ENCODE peak calls at places on chromosomes 6 and 20, in four cellular contexts. W, N, R and O are unnamed samples.

GRCh38 chr6:32194825-32195651 is 2.6 kb upstream of the GPSM3 start:
- DNase-seq in W (peak), N (no peak), R (peak), O (peak)

GRCh38 chr6:30955367-30956042 is 14.7 kb downstream of the MUCL3 start:
- DNase-seq in W (no peak), N (peak), R (peak), O (peak)

GRCh38 chr20:20931632-20932031 is 174.5 kb downstream of the LINC00237 start:
- DNase-seq in W (no peak), N (no peak), R (no peak), O (no peak)

GRCh38 chr6:63760199-63760598 is 124.6 kb downstream of the PHF3 start:
- DNase-seq in W (no peak), N (no peak), R (no peak), O (no peak)

GRCh38 chr6:22108199-22108598 is 188.6 kb downstream of the PRL start:
- DNase-seq in W (peak), N (peak), R (no peak), O (no peak)

GRCh38 chr20:32965115-32965514 is 39.1 kb downstream of the SUN5 start:
- DNase-seq in W (no peak), N (no peak), R (no peak), O (peak)

GRCh38 chr20:51014797-51015722 is 7.8 kb downstream of the KCNG1 start:
- DNase-seq in W (peak), N (no peak), R (peak), O (peak)

GRCh38 chr6:16851758-16852157 is 90.5 kb upstream of the ATXN1 start:
- DNase-seq in W (no peak), N (no peak), R (no peak), O (no peak)

GRCh38 chr20:42482808-42483207 is 706.9 kb downstream of the PTPRT start:
- DNase-seq in W (no peak), N (no peak), R (no peak), O (no peak)

GRCh38 chr6:48973486-48973885 is 489.6 kb downstream of the MMUT start:
- DNase-seq in W (peak), N (no peak), R (no peak), O (no peak)

GRCh38 chr20:33450867-33451266 is 7.3 kb upstream of the SNTA1 start:
- DNase-seq in W (no peak), N (no peak), R (no peak), O (no peak)

GRCh38 chr6:125753218-125753936 is 3.9 kb downstream of the HEY2 start:
- DNase-seq in W (peak), N (no peak), R (no peak), O (peak)

GRCh38 chr6:99940582-99940981 is 53.4 kb downstream of the MCHR2 start:
- DNase-seq in W (no peak), N (no peak), R (no peak), O (no peak)

GRCh38 chr6:132764370-132764769 is 6.7 kb upstream of the VNN2 start:
- DNase-seq in W (peak), N (peak), R (no peak), O (no peak)

GRCh38 chr6:149756261-149756636 is 6.7 kb downstream of the PCMT1 start:
- DNase-seq in W (no peak), N (no peak), R (no peak), O (no peak)

GRCh38 chr6:147837540-147837939 is 329.1 kb downstream of the SAMD5 start:
- DNase-seq in W (peak), N (no peak), R (no peak), O (no peak)

GRCh38 chr6:41707565-41708200 is 27.7 kb downstream of the TFEB start:
- DNase-seq in W (no peak), N (peak), R (peak), O (no peak)

GRCh38 chr20:32695089-32695488 is 21.3 kb upstream of the C20orf203 start:
- DNase-seq in W (no peak), N (no peak), R (no peak), O (no peak)

GRCh38 chr6:37209461-37210205 is 39.7 kb downstream of the PIM1 start:
- DNase-seq in W (no peak), N (no peak), R (peak), O (no peak)

GRCh38 chr20:61800359-61801064 is 265.2 kb downstream of the TAF4 start:
- DNase-seq in W (no peak), N (peak), R (no peak), O (no peak)

GRCh38 chr6:71977860-71978259 is 91.5 kb downstream of the RIMS1 start:
- DNase-seq in W (peak), N (no peak), R (no peak), O (no peak)

GRCh38 chr20:10553326-10553984 is 118.3 kb downstream of the SLX4IP start:
- DNase-seq in W (peak), N (peak), R (peak), O (peak)